ENCODE peak calls at places on chromosomes 12 and 14, in five cellular contexts. One of them, this sample, is unnamed. For H3K4me1, the result is how much of the 10 kb centered on the place peaks cover.

GRCh38 chr12:76688627-76689026 is 75.3 kb upstream of the ZDHHC17 start:
- DNase-seq in colonic mucosa: no peak
- DNase-seq in RWPE2: no peak
- DNase-seq in breast epithelium: no peak
- DNase-seq in H9: no peak
- DNase-seq in this sample: no peak

GRCh38 chr14:77099425-77100167 is 1.5 kb downstream of the CIPC start:
- DNase-seq in colonic mucosa: peak
- DNase-seq in RWPE2: no peak
- DNase-seq in breast epithelium: no peak
- DNase-seq in H9: no peak
- DNase-seq in this sample: no peak

GRCh38 chr14:72517736-72518135 is 376.2 kb downstream of the DPF3 start:
- DNase-seq in colonic mucosa: no peak
- DNase-seq in RWPE2: no peak
- DNase-seq in breast epithelium: no peak
- DNase-seq in H9: no peak
- DNase-seq in this sample: no peak

GRCh38 chr12:49231881-49232650 is 32.8 kb upstream of the TUBA1C start:
- DNase-seq in colonic mucosa: no peak
- DNase-seq in RWPE2: no peak
- DNase-seq in breast epithelium: no peak
- DNase-seq in H9: no peak
- DNase-seq in this sample: no peak

GRCh38 chr14:66240112-66240511 is 246.1 kb upstream of the CCDC196 start:
- DNase-seq in colonic mucosa: no peak
- DNase-seq in RWPE2: no peak
- DNase-seq in breast epithelium: no peak
- DNase-seq in H9: no peak
- DNase-seq in this sample: no peak

GRCh38 chr12:3677609-3678008 is 75.3 kb downstream of the CRACR2A start:
- DNase-seq in colonic mucosa: no peak
- DNase-seq in RWPE2: no peak
- DNase-seq in breast epithelium: no peak
- DNase-seq in H9: no peak
- DNase-seq in this sample: no peak

GRCh38 chr12:26636710-26637328 is 196.2 kb downstream of the ITPR2 start:
- DNase-seq in colonic mucosa: no peak
- DNase-seq in RWPE2: no peak
- DNase-seq in breast epithelium: no peak
- DNase-seq in H9: no peak
- DNase-seq in this sample: no peak

GRCh38 chr12:102197789-102198188 is at the start of gene PMCH:
- DNase-seq in colonic mucosa: no peak
- DNase-seq in RWPE2: no peak
- DNase-seq in breast epithelium: no peak
- DNase-seq in H9: no peak
- DNase-seq in this sample: no peak

GRCh38 chr12:3227076-3227975 is 150.1 kb downstream of the TSPAN9 start:
- DNase-seq in colonic mucosa: no peak
- DNase-seq in RWPE2: no peak
- DNase-seq in breast epithelium: no peak
- DNase-seq in H9: peak
- DNase-seq in this sample: no peak

GRCh38 chr14:103849151-103850013 is 2.0 kb upstream of the PPP1R13B start:
- DNase-seq in colonic mucosa: peak
- DNase-seq in RWPE2: no peak
- DNase-seq in breast epithelium: no peak
- DNase-seq in H9: no peak
- DNase-seq in this sample: peak

GRCh38 chr12:43501705-43502104 is 50.3 kb downstream of the ADAMTS20 start:
- DNase-seq in colonic mucosa: no peak
- DNase-seq in RWPE2: no peak
- DNase-seq in breast epithelium: no peak
- DNase-seq in H9: no peak
- DNase-seq in this sample: no peak

GRCh38 chr12:66549050-66549389 is 129.9 kb downstream of the GRIP1 start:
- DNase-seq in colonic mucosa: no peak
- DNase-seq in RWPE2: no peak
- DNase-seq in breast epithelium: no peak
- DNase-seq in H9: no peak
- DNase-seq in this sample: no peak

GRCh38 chr14:61355892-61356325 is 34.5 kb downstream of the PRKCH start:
- DNase-seq in colonic mucosa: no peak
- DNase-seq in RWPE2: peak
- DNase-seq in breast epithelium: peak
- DNase-seq in H9: peak
- DNase-seq in this sample: no peak

GRCh38 chr12:98551787-98552186 is 36.4 kb downstream of the TMPO start:
- DNase-seq in colonic mucosa: no peak
- DNase-seq in RWPE2: no peak
- DNase-seq in breast epithelium: no peak
- DNase-seq in H9: no peak
- DNase-seq in this sample: no peak

GRCh38 chr12:91023326-91024004 is 18.7 kb upstream of the EPYC start:
- DNase-seq in colonic mucosa: no peak
- DNase-seq in RWPE2: no peak
- DNase-seq in breast epithelium: no peak
- DNase-seq in H9: no peak
- DNase-seq in this sample: no peak

GRCh38 chr12:91817512-91817911 is 328.1 kb downstream of the BTG1 start:
- DNase-seq in colonic mucosa: no peak
- DNase-seq in RWPE2: no peak
- DNase-seq in breast epithelium: peak
- DNase-seq in H9: no peak
- DNase-seq in this sample: no peak

GRCh38 chr14:89262041-89262440 is 155.0 kb downstream of the FOXN3 start:
- DNase-seq in colonic mucosa: no peak
- DNase-seq in RWPE2: no peak
- DNase-seq in breast epithelium: no peak
- DNase-seq in H9: no peak
- DNase-seq in this sample: no peak

GRCh38 chr12:92535961-92536360 is 166.8 kb upstream of the PLEKHG7 start:
- DNase-seq in colonic mucosa: no peak
- DNase-seq in RWPE2: no peak
- DNase-seq in breast epithelium: no peak
- DNase-seq in H9: no peak
- DNase-seq in this sample: no peak

GRCh38 chr14:96638041-96638855 is 136.1 kb downstream of the PAPOLA start:
- DNase-seq in colonic mucosa: no peak
- DNase-seq in RWPE2: no peak
- DNase-seq in breast epithelium: peak
- DNase-seq in H9: no peak
- DNase-seq in this sample: peak

GRCh38 chr14:92154283-92154942 is 32.6 kb downstream of the CPSF2 start:
- DNase-seq in colonic mucosa: no peak
- DNase-seq in RWPE2: no peak
- DNase-seq in breast epithelium: no peak
- DNase-seq in H9: no peak
- DNase-seq in this sample: no peak

GRCh38 chr12:103580026-103580425 is 7.0 kb upstream of the STAB2 start:
- DNase-seq in colonic mucosa: no peak
- DNase-seq in RWPE2: no peak
- DNase-seq in breast epithelium: no peak
- DNase-seq in H9: no peak
- DNase-seq in this sample: no peak

GRCh38 chr14:38233218-38233617 is 22.7 kb downstream of the CLEC14A start:
- DNase-seq in colonic mucosa: no peak
- DNase-seq in RWPE2: no peak
- DNase-seq in breast epithelium: no peak
- DNase-seq in H9: no peak
- DNase-seq in this sample: no peak

GRCh38 chr12:106299193-106299794 is 3.2 kb upstream of the TCP11L2 start:
- DNase-seq in colonic mucosa: no peak
- DNase-seq in RWPE2: no peak
- DNase-seq in breast epithelium: no peak
- DNase-seq in H9: no peak
- DNase-seq in this sample: no peak

GRCh38 chr12:104011265-104011664 is 38.7 kb downstream of the GLT8D2 start:
- DNase-seq in colonic mucosa: no peak
- DNase-seq in RWPE2: peak
- DNase-seq in breast epithelium: no peak
- DNase-seq in H9: no peak
- DNase-seq in this sample: no peak

GRCh38 chr14:33435911-33436310 is 497.2 kb downstream of the NPAS3 start:
- DNase-seq in colonic mucosa: no peak
- DNase-seq in RWPE2: no peak
- DNase-seq in breast epithelium: no peak
- DNase-seq in H9: no peak
- DNase-seq in this sample: no peak

GRCh38 chr12:27975222-27976136 is 2.9 kb upstream of the PTHLH start:
- DNase-seq in colonic mucosa: no peak
- DNase-seq in RWPE2: peak
- DNase-seq in breast epithelium: no peak
- DNase-seq in H9: peak
- DNase-seq in this sample: no peak

DNA sequence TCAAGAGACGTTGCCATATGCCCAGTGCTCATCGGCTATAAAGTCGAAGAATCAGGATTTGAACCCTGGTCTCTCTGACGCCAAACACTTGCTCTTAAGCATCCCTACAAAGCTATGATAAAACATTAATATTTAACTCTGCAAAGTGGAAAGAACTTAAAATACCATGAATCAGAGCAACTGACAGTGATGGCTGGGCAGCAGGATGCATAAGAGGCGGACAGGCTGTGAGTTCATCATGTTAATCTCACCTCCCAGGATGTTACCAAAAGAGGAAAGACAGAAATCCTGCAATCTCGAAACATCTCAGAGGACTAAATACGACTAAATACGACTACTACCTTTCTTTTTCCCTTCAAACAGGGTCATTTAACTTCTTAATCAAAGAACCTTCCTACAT is 5.8 kb downstream of the DICER1 start:
- DNase-seq in colonic mucosa: no peak
- DNase-seq in RWPE2: no peak
- DNase-seq in breast epithelium: no peak
- DNase-seq in H9: no peak
- DNase-seq in this sample: no peak
- H3K4me1 ChIP-seq in colonic mucosa: under half
- H3K4me1 ChIP-seq in RWPE2: under half
- H3K4me1 ChIP-seq in breast epithelium: under half
- H3K4me1 ChIP-seq in H9: under half
- H3K4me1 ChIP-seq in this sample: half or more

DNA sequence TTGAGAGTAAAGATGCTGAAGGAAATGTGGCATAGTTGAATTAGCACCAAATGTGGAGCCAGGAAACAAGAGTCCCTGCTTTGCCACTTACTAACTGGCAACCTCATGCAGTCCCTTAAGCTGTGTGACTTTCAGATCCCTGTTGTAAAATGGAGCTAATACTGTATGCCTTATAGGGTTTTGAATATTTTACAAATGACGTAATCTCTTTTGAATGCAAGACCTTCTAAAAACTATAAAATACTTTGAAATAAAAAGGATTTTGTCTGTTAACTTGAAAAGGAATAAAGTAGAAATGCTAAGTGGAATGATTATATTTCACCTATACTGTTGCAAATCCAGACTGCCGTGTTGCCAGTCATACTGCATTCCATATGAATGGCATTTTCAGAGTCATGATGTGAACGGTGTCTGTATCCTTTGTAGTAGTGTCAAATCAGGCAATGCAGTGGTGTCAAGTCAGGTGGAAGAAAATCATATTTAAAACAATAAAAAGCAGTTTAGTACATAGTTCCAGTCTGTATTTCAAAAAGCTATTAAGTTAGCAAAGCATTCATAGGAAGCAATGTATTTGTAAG is 21.3 kb downstream of the KCNA5 start:
- DNase-seq in colonic mucosa: no peak
- DNase-seq in RWPE2: no peak
- DNase-seq in breast epithelium: no peak
- DNase-seq in H9: no peak
- DNase-seq in this sample: no peak
- H3K4me1 ChIP-seq in colonic mucosa: under half
- H3K4me1 ChIP-seq in RWPE2: under half
- H3K4me1 ChIP-seq in breast epithelium: under half
- H3K4me1 ChIP-seq in H9: under half
- H3K4me1 ChIP-seq in this sample: under half

DNA sequence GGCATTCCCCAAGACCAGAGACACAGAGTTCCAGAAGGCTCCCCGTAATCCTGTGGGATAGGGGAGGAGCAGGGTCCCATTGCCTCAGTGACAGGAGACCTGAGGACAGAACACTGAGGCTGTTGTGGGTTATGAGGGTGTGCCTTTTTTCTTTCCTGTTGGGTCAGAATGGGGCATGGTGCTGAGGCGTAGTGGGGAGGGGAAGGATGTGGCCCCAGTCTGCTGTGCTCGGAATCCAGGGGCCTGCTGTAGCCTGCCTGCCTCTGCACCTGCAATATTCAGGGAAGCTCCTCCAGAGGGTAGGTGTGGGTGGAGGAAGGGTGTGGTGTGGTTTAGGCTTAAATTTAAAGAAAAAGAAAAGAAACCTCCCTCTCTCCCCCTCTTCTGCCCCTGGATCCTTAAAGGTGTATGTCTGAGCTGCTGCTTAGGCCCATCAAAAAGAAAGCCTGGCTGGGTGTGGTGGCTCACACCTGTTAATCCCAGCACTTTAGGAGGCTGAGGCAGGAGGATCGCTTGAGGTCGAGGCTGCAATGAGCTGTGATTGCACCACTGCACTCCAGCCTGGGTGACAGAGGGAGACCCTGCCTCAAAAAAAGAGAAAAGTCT is 18.7 kb downstream of the PLEKHG3 start:
- DNase-seq in colonic mucosa: no peak
- DNase-seq in RWPE2: peak
- DNase-seq in breast epithelium: no peak
- DNase-seq in H9: no peak
- DNase-seq in this sample: no peak
- H3K4me1 ChIP-seq in colonic mucosa: half or more
- H3K4me1 ChIP-seq in RWPE2: half or more
- H3K4me1 ChIP-seq in breast epithelium: under half
- H3K4me1 ChIP-seq in H9: under half
- H3K4me1 ChIP-seq in this sample: half or more

DNA sequence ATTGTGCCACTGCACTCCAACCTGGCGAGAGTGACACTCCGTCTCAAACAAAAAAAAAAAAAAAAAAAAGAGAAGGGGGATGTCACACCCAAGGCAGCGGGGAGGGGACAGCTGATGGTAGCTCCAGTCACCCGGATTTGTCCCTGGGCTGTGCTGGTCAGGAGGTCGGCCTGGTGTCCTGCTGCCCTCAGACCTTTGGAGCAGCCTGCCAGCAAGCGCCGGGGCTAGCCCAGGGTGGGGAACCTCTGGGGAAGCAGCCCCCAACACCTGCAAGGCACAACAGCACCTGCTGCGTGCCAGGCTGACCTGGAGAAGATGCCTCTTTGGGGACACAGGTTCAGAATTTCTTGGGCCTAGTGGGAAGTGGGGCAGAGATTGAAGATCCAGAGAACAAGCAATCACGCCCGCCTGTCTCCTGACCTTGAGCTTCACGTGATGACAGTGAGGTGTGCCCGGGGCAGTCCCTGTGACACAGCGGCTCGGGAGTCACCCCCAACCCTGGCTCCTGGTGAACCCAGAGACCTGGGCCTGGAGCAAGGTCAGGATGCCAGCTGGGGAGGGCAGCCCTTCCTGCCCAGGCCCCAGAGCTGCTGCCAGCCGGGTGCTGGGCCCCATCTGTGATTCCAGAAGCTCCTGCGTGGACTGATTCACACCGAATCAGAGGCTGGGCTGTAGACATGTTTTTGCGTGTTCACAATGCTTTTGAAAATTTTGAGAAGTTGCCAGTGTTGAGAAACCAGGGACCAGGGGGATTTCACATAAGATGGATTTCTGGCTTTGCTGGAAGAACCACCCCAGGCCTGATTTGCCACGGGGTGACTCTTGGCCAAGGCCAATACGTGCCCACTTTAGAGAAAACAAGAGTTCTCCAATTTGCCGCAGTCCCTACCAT is 66.4 kb downstream of the RFLNA start:
- DNase-seq in colonic mucosa: peak
- DNase-seq in RWPE2: no peak
- DNase-seq in breast epithelium: no peak
- DNase-seq in H9: no peak
- DNase-seq in this sample: no peak
- H3K4me1 ChIP-seq in colonic mucosa: under half
- H3K4me1 ChIP-seq in RWPE2: under half
- H3K4me1 ChIP-seq in breast epithelium: under half
- H3K4me1 ChIP-seq in H9: under half
- H3K4me1 ChIP-seq in this sample: under half